ENCODE peak calls at places on chromosomes 13 and 19, in five cellular contexts. E is anterior cingulate cortex, X is endodermal cell, L is choroid plexus epithelial cell, H is neural crest cell. B is an unnamed sample.

GRCh38 chr19:29967623-29968022 is 25.6 kb downstream of the URI1 start:
- DNase-seq in E (no peak), X (no peak), L (peak), H (no peak), B (peak)

GRCh38 chr19:45123440-45123850 is 30.5 kb downstream of the PPP1R37 start:
- DNase-seq in E (no peak), X (no peak), L (peak), H (no peak), B (no peak)

GRCh38 chr13:48775804-48776203 is 122.1 kb downstream of the CYSLTR2 start:
- DNase-seq in E (no peak), X (no peak), L (peak), H (no peak), B (no peak)

GRCh38 chr19:2167896-2168618 is 4.3 kb downstream of the DOT1L start:
- DNase-seq in E (peak), X (no peak), L (peak), H (no peak), B (peak)

GRCh38 chr19:17936379-17936778 is 3.6 kb downstream of the CCDC124 start:
- DNase-seq in E (no peak), X (no peak), L (no peak), H (no peak), B (no peak)

GRCh38 chr19:14632286-14632685 is 42.4 kb downstream of the ADGRE3 start:
- DNase-seq in E (no peak), X (peak), L (peak), H (peak), B (no peak)

GRCh38 chr13:37029617-37030016 is 29.0 kb downstream of the EXOSC8 start:
- DNase-seq in E (no peak), X (no peak), L (peak), H (no peak), B (no peak)

GRCh38 chr13:45654633-45655349 is 39.3 kb upstream of the ERICH6B start:
- DNase-seq in E (no peak), X (no peak), L (no peak), H (no peak), B (no peak)

GRCh38 chr19:21143846-21144245 is 2.0 kb downstream of the ZNF431 start:
- DNase-seq in E (no peak), X (no peak), L (no peak), H (no peak), B (no peak)

GRCh38 chr13:78193853-78194252 is 275.2 kb upstream of the EDNRB start:
- DNase-seq in E (no peak), X (no peak), L (no peak), H (no peak), B (no peak)

GRCh38 chr13:35164324-35164932 is 222.4 kb downstream of the NBEA start:
- DNase-seq in E (no peak), X (no peak), L (peak), H (no peak), B (peak)

GRCh38 chr19:2561895-2562294 is 86.0 kb downstream of the GADD45B start:
- DNase-seq in E (no peak), X (peak), L (no peak), H (no peak), B (no peak)

GRCh38 chr13:95153647-95154405 is 147.4 kb downstream of the ABCC4 start:
- DNase-seq in E (no peak), X (no peak), L (peak), H (no peak), B (no peak)

GRCh38 chr19:17737690-17738153 is 13.6 kb upstream of the FCHO1 start:
- DNase-seq in E (no peak), X (no peak), L (peak), H (no peak), B (no peak)

GRCh38 chr13:109145631-109146030 is 516.2 kb downstream of the MYO16 start:
- DNase-seq in E (no peak), X (no peak), L (peak), H (peak), B (peak)

GRCh38 chr19:13001502-13002388 is 6.5 kb downstream of the NFIX start:
- DNase-seq in E (peak), X (no peak), L (no peak), H (no peak), B (peak)

GRCh38 chr19:13022111-13022858 is 27.0 kb downstream of the NFIX start:
- DNase-seq in E (peak), X (no peak), L (no peak), H (no peak), B (no peak)

GRCh38 chr19:18417250-18418033 is 1.8 kb upstream of the SSBP4 start:
- DNase-seq in E (peak), X (peak), L (peak), H (peak), B (peak)

GRCh38 chr19:2611483-2612464 is 90.7 kb downstream of the GNG7 start:
- DNase-seq in E (no peak), X (no peak), L (no peak), H (no peak), B (no peak)

GRCh38 chr19:1475751-1476437 is 3.1 kb downstream of the C19orf25 start:
- DNase-seq in E (no peak), X (no peak), L (no peak), H (no peak), B (no peak)

GRCh38 chr13:44410328-44410859 is 36.8 kb downstream of the SERP2 start:
- DNase-seq in E (no peak), X (no peak), L (no peak), H (no peak), B (no peak)

GRCh38 chr13:99388334-99388923 is 81.2 kb upstream of the GPR183 start:
- DNase-seq in E (no peak), X (peak), L (no peak), H (no peak), B (no peak)

GRCh38 chr19:19261350-19262189 is 11.5 kb downstream of the TM6SF2 start:
- DNase-seq in E (no peak), X (peak), L (no peak), H (no peak), B (no peak)

GRCh38 chr19:43380771-43381386 is 27.4 kb downstream of the CD177 start:
- DNase-seq in E (no peak), X (no peak), L (no peak), H (no peak), B (no peak)

GRCh38 chr19:46745030-46745429 is 827 bp upstream of the FKRP start:
- DNase-seq in E (no peak), X (no peak), L (no peak), H (no peak), B (no peak)

GRCh38 chr19:18612772-18613588 is at the start of gene TMEM59L:
- DNase-seq in E (peak), X (peak), L (no peak), H (no peak), B (peak)

GRCh38 chr13:99380921-99381645 is 73.9 kb upstream of the GPR183 start:
- DNase-seq in E (no peak), X (peak), L (no peak), H (no peak), B (no peak)

GRCh38 chr13:96075953-96076543 is 13.9 kb upstream of the HS6ST3 start:
- DNase-seq in E (no peak), X (no peak), L (peak), H (no peak), B (peak)

GRCh38 chr19:2423913-2424685 is 3.3 kb downstream of the TIMM13 start:
- DNase-seq in E (no peak), X (peak), L (no peak), H (no peak), B (no peak)

GRCh38 chr19:53388904-53389303 is 6.0 kb upstream of the ZNF765 start:
- DNase-seq in E (no peak), X (no peak), L (peak), H (no peak), B (no peak)

GRCh38 chr13:39034085-39034484 is 3.8 kb downstream of the PROSER1 start:
- DNase-seq in E (no peak), X (no peak), L (no peak), H (no peak), B (no peak)

GRCh38 chr19:3324405-3324856 is 42.0 kb upstream of the NFIC start:
- DNase-seq in E (peak), X (peak), L (no peak), H (peak), B (no peak)

GRCh38 chr13:76289558-76289957 is 596.6 kb downstream of the KCTD12 start:
- DNase-seq in E (no peak), X (no peak), L (no peak), H (no peak), B (no peak)

GRCh38 chr13:48457578-48458242 is 44.8 kb upstream of the LPAR6 start:
- DNase-seq in E (no peak), X (no peak), L (no peak), H (no peak), B (no peak)

GRCh38 chr19:39053276-39054090 is 21.1 kb upstream of the FBXO27 start:
- DNase-seq in E (peak), X (no peak), L (no peak), H (no peak), B (no peak)

GRCh38 chr19:3784607-3785463 is 1.3 kb downstream of the MATK start:
- DNase-seq in E (no peak), X (peak), L (no peak), H (no peak), B (no peak)

GRCh38 chr19:42018503-42019193 is 24.6 kb upstream of the ATP1A3 start:
- DNase-seq in E (no peak), X (no peak), L (peak), H (no peak), B (no peak)

GRCh38 chr13:104310861-104311260 is 1244.6 kb upstream of the SLC10A2 start:
- DNase-seq in E (no peak), X (no peak), L (no peak), H (no peak), B (no peak)